ENCODE peak calls at places on chromosomes 1 and 21, in eight cellular contexts. C is heart right ventricle, H is GM04504, F is H54, J is LoVo, N is iPS-NIHi11, X is GF-D8, G is HTR-8/SVneo. Z is an unnamed sample.

GRCh38 chr21:45463871-45464270 is 58.9 kb downstream of the COL18A1 start:
- DNase-seq in C (no peak), H (no peak), F (no peak), J (no peak), N (no peak), X (no peak), G (no peak), Z (peak; percentile 31)

GRCh38 chr1:242524571-242525359 is at the start of gene PLD5:
- DNase-seq in C (no peak), H (no peak), F (no peak), J (no peak), N (peak; percentile 74), X (no peak), G (no peak), Z (peak; percentile 57)

GRCh38 chr21:21921410-21922232 is 923.4 kb downstream of the NCAM2 start:
- DNase-seq in C (no peak), H (peak; percentile 4), F (peak; percentile 9), J (no peak), N (peak; percentile 16), X (no peak), G (peak; percentile 10), Z (no peak)

GRCh38 chr1:51541313-51542050 is 22.4 kb upstream of the EPS15 start:
- DNase-seq in C (no peak), H (no peak), F (no peak), J (no peak), N (no peak), X (no peak), G (peak; percentile 22), Z (no peak)

GRCh38 chr1:229058111-229058551 is 212.8 kb upstream of the RAB4A start:
- DNase-seq in C (no peak), H (no peak), F (no peak), J (no peak), N (no peak), X (no peak), G (no peak), Z (no peak)

GRCh38 chr1:247113094-247113497 is 8.9 kb upstream of the ZNF669 start:
- DNase-seq in C (peak; percentile 24), H (no peak), F (peak; percentile 84), J (peak; percentile 40), N (peak; percentile 35), X (no peak), G (peak; percentile 67), Z (no peak)

GRCh38 chr1:209948155-209948554 is 10.1 kb downstream of the SYT14 start:
- DNase-seq in C (no peak), H (no peak), F (no peak), J (no peak), N (no peak), X (no peak), G (no peak), Z (no peak)

GRCh38 chr1:26126321-26127084 is 14.9 kb downstream of the PDIK1L start:
- DNase-seq in C (no peak), H (no peak), F (peak; percentile 30), J (peak; percentile 89), N (no peak), X (peak; percentile 97), G (no peak), Z (no peak)

GRCh38 chr1:68196676-68197075 is 35.6 kb downstream of the WLS start:
- DNase-seq in C (no peak), H (no peak), F (no peak), J (no peak), N (no peak), X (no peak), G (no peak), Z (no peak)

GRCh38 chr1:194730304-194730703 is 1543.9 kb upstream of the B3GALT2 start:
- DNase-seq in C (no peak), H (no peak), F (no peak), J (no peak), N (no peak), X (no peak), G (no peak), Z (no peak)

GRCh38 chr1:47885062-47885461 is 112.1 kb downstream of the TRABD2B start:
- DNase-seq in C (no peak), H (no peak), F (no peak), J (no peak), N (no peak), X (no peak), G (no peak), Z (no peak)

GRCh38 chr1:15261155-15262002 is 14.4 kb downstream of the FHAD1 start:
- DNase-seq in C (peak; percentile 23), H (no peak), F (peak; percentile 20), J (peak; percentile 22), N (no peak), X (peak; percentile 49), G (no peak), Z (peak; percentile 75)

GRCh38 chr1:59433440-59433813 is 136.5 kb downstream of the FGGY start:
- DNase-seq in C (peak; percentile 12), H (peak; percentile 88), F (no peak), J (no peak), N (no peak), X (no peak), G (no peak), Z (no peak)

GRCh38 chr1:36207339-36207738 is 16.9 kb upstream of the THRAP3 start:
- DNase-seq in C (peak; percentile 53), H (no peak), F (no peak), J (no peak), N (peak; percentile 44), X (no peak), G (no peak), Z (peak; percentile 66)

GRCh38 chr1:235745448-235746136 is 96.0 kb upstream of the GNG4 start:
- DNase-seq in C (no peak), H (no peak), F (no peak), J (no peak), N (no peak), X (no peak), G (no peak), Z (no peak)

GRCh38 chr1:19454265-19455198 is 30.8 kb downstream of the CAPZB start:
- DNase-seq in C (no peak), H (no peak), F (no peak), J (no peak), N (no peak), X (peak; percentile 23), G (no peak), Z (no peak)

GRCh38 chr1:220271706-220272046 is 577 bp downstream of the RAB3GAP2 start:
- DNase-seq in C (peak; percentile 6), H (no peak), F (peak; percentile 7), J (peak; percentile 11), N (peak; percentile 49), X (no peak), G (peak; percentile 21), Z (no peak)

GRCh38 chr1:7302873-7303272 is 468.2 kb upstream of the VAMP3 start:
- DNase-seq in C (no peak), H (no peak), F (no peak), J (no peak), N (no peak), X (no peak), G (no peak), Z (no peak)

GRCh38 chr21:41769106-41769505 is 2.3 kb upstream of the RIPK4 start:
- DNase-seq in C (no peak), H (no peak), F (no peak), J (no peak), N (no peak), X (no peak), G (no peak), Z (peak; percentile 58)

GRCh38 chr21:32143222-32143939 is 135.5 kb downstream of the MIS18A start:
- DNase-seq in C (peak; percentile 14), H (peak; percentile 62), F (no peak), J (no peak), N (no peak), X (no peak), G (no peak), Z (no peak)

GRCh38 chr1:195754874-195755273 is 853.4 kb downstream of the KCNT2 start:
- DNase-seq in C (no peak), H (no peak), F (no peak), J (no peak), N (no peak), X (no peak), G (no peak), Z (no peak)

GRCh38 chr21:34989337-34990151 is 59.6 kb downstream of the RUNX1 start:
- DNase-seq in C (no peak), H (no peak), F (no peak), J (no peak), N (no peak), X (no peak), G (no peak), Z (no peak)

GRCh38 chr1:99986656-99987225 is 16.9 kb downstream of the SLC35A3 start:
- DNase-seq in C (no peak), H (no peak), F (no peak), J (no peak), N (no peak), X (no peak), G (no peak), Z (no peak)

GRCh38 chr1:244030481-244031040 is 20.5 kb upstream of the ZBTB18 start:
- DNase-seq in C (no peak), H (no peak), F (no peak), J (no peak), N (no peak), X (no peak), G (no peak), Z (no peak)

GRCh38 chr1:245155186-245156040 is 628 bp downstream of the KIF26B start:
- DNase-seq in C (no peak), H (no peak), F (no peak), J (peak; percentile 35), N (peak; percentile 37), X (no peak), G (no peak), Z (no peak)

GRCh38 chr1:229068266-229069043 is 202.5 kb upstream of the RAB4A start:
- DNase-seq in C (peak; percentile 41), H (no peak), F (no peak), J (no peak), N (no peak), X (peak; percentile 99), G (no peak), Z (no peak)

GRCh38 chr21:46328151-46328550 is 4.2 kb downstream of the PCNT start:
- DNase-seq in C (no peak), H (no peak), F (no peak), J (no peak), N (no peak), X (no peak), G (no peak), Z (no peak)

GRCh38 chr1:240319998-240320397 is 228.3 kb downstream of the FMN2 start:
- DNase-seq in C (no peak), H (no peak), F (no peak), J (no peak), N (no peak), X (no peak), G (no peak), Z (no peak)

GRCh38 chr1:211830055-211830329 is 571 bp downstream of the LPGAT1 start:
- DNase-seq in C (no peak), H (no peak), F (no peak), J (no peak), N (no peak), X (no peak), G (peak; percentile 13), Z (no peak)

GRCh38 chr1:207364622-207365021 is 43.1 kb downstream of the CD55 start:
- DNase-seq in C (no peak), H (no peak), F (no peak), J (no peak), N (no peak), X (no peak), G (no peak), Z (no peak)

GRCh38 chr1:212655668-212656440 is 43.8 kb downstream of the BATF3 start:
- DNase-seq in C (no peak), H (peak; percentile 32), F (peak; percentile 70), J (no peak), N (no peak), X (no peak), G (peak; percentile 76), Z (no peak)

GRCh38 chr1:70057500-70057899 is 147.9 kb downstream of the LRRC40 start:
- DNase-seq in C (no peak), H (no peak), F (no peak), J (no peak), N (no peak), X (no peak), G (no peak), Z (no peak)